ENCODE peak calls at places on chromosomes 11 and 22, in six cellular contexts. One of them, this sample, is unnamed.

GRCh38 chr11:45921561-45922424 is 663 bp upstream of the LARGE2 start:
- DNase-seq in ovary: peak; percentile 58
- DNase-seq in A549: no peak
- DNase-seq in transverse colon: peak; percentile 53
- DNase-seq in suprapubic skin: no peak
- DNase-seq in SK-N-SH: peak; percentile 60
- DNase-seq in this sample: peak; percentile 89

GRCh38 chr11:17979770-17980371 is 33.0 kb downstream of the SERGEF start:
- DNase-seq in suprapubic skin: no peak
- DNase-seq in A549: peak; percentile 19
- DNase-seq in ovary: no peak
- DNase-seq in transverse colon: no peak
- DNase-seq in SK-N-SH: peak; percentile 59
- DNase-seq in this sample: peak; percentile 37

GRCh38 chr22:50174382-50175190 is 4.1 kb downstream of the PANX2 start:
- DNase-seq in SK-N-SH: no peak
- DNase-seq in ovary: no peak
- DNase-seq in A549: no peak
- DNase-seq in suprapubic skin: no peak
- DNase-seq in transverse colon: no peak
- DNase-seq in this sample: no peak

GRCh38 chr22:29343313-29343805 is 27.9 kb upstream of the RASL10A start:
- DNase-seq in suprapubic skin: peak; percentile 68
- DNase-seq in ovary: no peak
- DNase-seq in SK-N-SH: peak; percentile 92
- DNase-seq in transverse colon: no peak
- DNase-seq in A549: no peak
- DNase-seq in this sample: peak; percentile 71

GRCh38 chr22:36197601-36198146 is 3.9 kb downstream of the APOL4 start:
- DNase-seq in A549: no peak
- DNase-seq in transverse colon: no peak
- DNase-seq in ovary: peak; percentile 54
- DNase-seq in SK-N-SH: peak; percentile 50
- DNase-seq in suprapubic skin: no peak
- DNase-seq in this sample: no peak

GRCh38 chr11:122258446-122258994 is 142.5 kb upstream of the BLID start:
- DNase-seq in suprapubic skin: no peak
- DNase-seq in transverse colon: no peak
- DNase-seq in SK-N-SH: no peak
- DNase-seq in ovary: no peak
- DNase-seq in A549: no peak
- DNase-seq in this sample: no peak

GRCh38 chr11:130781906-130782305 is 134.4 kb downstream of the SNX19 start:
- DNase-seq in SK-N-SH: no peak
- DNase-seq in suprapubic skin: no peak
- DNase-seq in transverse colon: no peak
- DNase-seq in ovary: no peak
- DNase-seq in A549: peak; percentile 21
- DNase-seq in this sample: no peak

GRCh38 chr11:8841899-8842298 is 69.1 kb upstream of the AKIP1 start:
- DNase-seq in SK-N-SH: no peak
- DNase-seq in suprapubic skin: no peak
- DNase-seq in A549: no peak
- DNase-seq in transverse colon: no peak
- DNase-seq in ovary: no peak
- DNase-seq in this sample: no peak

GRCh38 chr11:117620131-117620530 is 176.9 kb downstream of the DSCAML1 start:
- DNase-seq in SK-N-SH: no peak
- DNase-seq in ovary: no peak
- DNase-seq in suprapubic skin: no peak
- DNase-seq in transverse colon: no peak
- DNase-seq in A549: no peak
- DNase-seq in this sample: no peak

GRCh38 chr11:10051868-10052586 is 242.0 kb downstream of the SBF2 start:
- DNase-seq in A549: no peak
- DNase-seq in transverse colon: no peak
- DNase-seq in SK-N-SH: no peak
- DNase-seq in suprapubic skin: no peak
- DNase-seq in ovary: no peak
- DNase-seq in this sample: no peak

GRCh38 chr11:119982517-119983239 is 155.2 kb downstream of the TRIM29 start:
- DNase-seq in ovary: no peak
- DNase-seq in SK-N-SH: no peak
- DNase-seq in A549: no peak
- DNase-seq in suprapubic skin: no peak
- DNase-seq in transverse colon: no peak
- DNase-seq in this sample: no peak
- TF ChIP-seq EP300 in ovary: no peak
- TF ChIP-seq EP300 in SK-N-SH: no peak
- TF ChIP-seq EP300 in A549: no peak
- TF ChIP-seq EP300 in suprapubic skin: no peak
- TF ChIP-seq EP300 in transverse colon: no peak
- TF ChIP-seq EP300 in this sample: no peak

GRCh38 chr11:11706022-11706421 is 84.2 kb upstream of the GALNT18 start:
- DNase-seq in transverse colon: no peak
- DNase-seq in ovary: no peak
- DNase-seq in A549: no peak
- DNase-seq in suprapubic skin: no peak
- DNase-seq in SK-N-SH: no peak
- DNase-seq in this sample: no peak

GRCh38 chr11:11697796-11698195 is 76.0 kb upstream of the GALNT18 start:
- DNase-seq in A549: no peak
- DNase-seq in ovary: no peak
- DNase-seq in transverse colon: no peak
- DNase-seq in suprapubic skin: no peak
- DNase-seq in SK-N-SH: no peak
- DNase-seq in this sample: no peak

GRCh38 chr11:11703885-11704284 is 82.1 kb upstream of the GALNT18 start:
- DNase-seq in suprapubic skin: no peak
- DNase-seq in ovary: no peak
- DNase-seq in SK-N-SH: no peak
- DNase-seq in transverse colon: no peak
- DNase-seq in A549: no peak
- DNase-seq in this sample: no peak

DNA sequence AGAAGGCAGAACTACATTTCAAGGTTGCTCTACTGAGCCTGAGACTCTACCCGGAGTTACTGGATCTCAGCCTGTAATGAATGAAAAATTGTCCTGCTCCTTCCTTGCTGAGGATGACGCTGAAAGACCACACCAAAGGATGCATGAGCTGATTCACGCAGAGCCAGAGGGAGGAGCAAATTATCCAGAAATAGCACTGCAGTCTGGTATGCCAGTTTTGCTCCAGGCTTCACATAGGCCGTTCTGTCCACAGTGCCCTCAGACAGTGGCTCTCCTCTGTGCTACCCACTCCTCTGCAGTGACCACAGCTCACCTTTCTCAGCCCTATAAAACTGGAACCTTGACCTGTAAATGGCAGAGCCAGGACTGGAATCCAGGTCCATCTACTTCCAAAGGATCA is 79.3 kb upstream of the GALNT18 start:
- DNase-seq in A549: peak; percentile 13
- DNase-seq in suprapubic skin: no peak
- DNase-seq in SK-N-SH: no peak
- DNase-seq in ovary: no peak
- DNase-seq in transverse colon: no peak
- DNase-seq in this sample: no peak
- TF ChIP-seq EP300 in A549: no peak
- TF ChIP-seq EP300 in suprapubic skin: no peak
- TF ChIP-seq EP300 in SK-N-SH: no peak
- TF ChIP-seq EP300 in ovary: no peak
- TF ChIP-seq EP300 in transverse colon: no peak
- TF ChIP-seq EP300 in this sample: no peak

GRCh38 chr11:110335358-110335757 is 38.9 kb upstream of the RDX start:
- DNase-seq in SK-N-SH: no peak
- DNase-seq in ovary: no peak
- DNase-seq in suprapubic skin: no peak
- DNase-seq in transverse colon: no peak
- DNase-seq in A549: no peak
- DNase-seq in this sample: no peak

GRCh38 chr11:110338684-110339083 is 42.3 kb upstream of the RDX start:
- DNase-seq in A549: no peak
- DNase-seq in SK-N-SH: no peak
- DNase-seq in transverse colon: no peak
- DNase-seq in suprapubic skin: no peak
- DNase-seq in ovary: no peak
- DNase-seq in this sample: no peak

GRCh38 chr11:110339456-110339855 is 43.0 kb upstream of the RDX start:
- DNase-seq in SK-N-SH: no peak
- DNase-seq in transverse colon: no peak
- DNase-seq in suprapubic skin: no peak
- DNase-seq in A549: no peak
- DNase-seq in ovary: no peak
- DNase-seq in this sample: no peak

GRCh38 chr11:110336054-110336453 is 39.6 kb upstream of the RDX start:
- DNase-seq in ovary: no peak
- DNase-seq in transverse colon: no peak
- DNase-seq in SK-N-SH: no peak
- DNase-seq in A549: no peak
- DNase-seq in suprapubic skin: no peak
- DNase-seq in this sample: no peak

DNA sequence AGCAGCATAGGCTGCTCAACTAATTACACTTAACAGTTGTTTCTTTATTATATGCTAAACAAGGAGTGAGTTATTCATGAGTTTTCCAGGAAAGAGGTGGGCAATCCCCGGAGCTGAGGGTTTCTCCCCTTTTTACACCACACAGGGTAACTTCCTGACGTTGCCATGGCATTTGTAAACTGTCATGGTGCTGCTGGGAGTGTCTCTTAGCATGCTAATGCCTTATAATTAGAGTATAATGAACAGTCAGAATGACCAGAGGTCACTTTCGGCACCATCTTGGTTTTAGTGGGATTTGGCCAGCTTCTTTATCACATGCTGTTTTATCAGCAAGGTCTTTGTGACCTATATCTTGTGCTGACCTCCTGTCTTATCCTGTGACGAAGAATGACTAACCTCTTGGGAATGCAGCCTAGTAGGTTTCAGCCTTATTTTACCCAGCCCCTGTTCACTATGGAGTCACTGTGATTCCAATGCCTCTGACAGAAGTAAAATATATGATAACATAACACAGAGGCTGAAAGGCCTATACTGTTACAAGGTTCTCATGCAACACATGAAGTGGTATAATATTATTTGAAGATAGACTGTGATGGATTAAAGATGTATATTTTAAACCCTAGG is 41.3 kb upstream of the RDX start:
- DNase-seq in SK-N-SH: no peak
- DNase-seq in transverse colon: no peak
- DNase-seq in ovary: no peak
- DNase-seq in A549: no peak
- DNase-seq in suprapubic skin: no peak
- DNase-seq in this sample: no peak
- TF ChIP-seq EP300 in SK-N-SH: no peak
- TF ChIP-seq EP300 in transverse colon: no peak
- TF ChIP-seq EP300 in ovary: no peak
- TF ChIP-seq EP300 in A549: no peak
- TF ChIP-seq EP300 in suprapubic skin: no peak
- TF ChIP-seq EP300 in this sample: no peak

GRCh38 chr11:108062336-108062735 is 53.6 kb downstream of the CUL5 start:
- DNase-seq in transverse colon: no peak
- DNase-seq in ovary: no peak
- DNase-seq in suprapubic skin: no peak
- DNase-seq in SK-N-SH: no peak
- DNase-seq in A549: no peak
- DNase-seq in this sample: no peak

GRCh38 chr11:108063410-108063809 is 54.7 kb downstream of the CUL5 start:
- DNase-seq in suprapubic skin: no peak
- DNase-seq in SK-N-SH: no peak
- DNase-seq in A549: no peak
- DNase-seq in ovary: no peak
- DNase-seq in transverse colon: no peak
- DNase-seq in this sample: no peak
- TF ChIP-seq EP300 in suprapubic skin: no peak
- TF ChIP-seq EP300 in SK-N-SH: no peak
- TF ChIP-seq EP300 in A549: no peak
- TF ChIP-seq EP300 in ovary: no peak
- TF ChIP-seq EP300 in transverse colon: no peak
- TF ChIP-seq EP300 in this sample: no peak

DNA sequence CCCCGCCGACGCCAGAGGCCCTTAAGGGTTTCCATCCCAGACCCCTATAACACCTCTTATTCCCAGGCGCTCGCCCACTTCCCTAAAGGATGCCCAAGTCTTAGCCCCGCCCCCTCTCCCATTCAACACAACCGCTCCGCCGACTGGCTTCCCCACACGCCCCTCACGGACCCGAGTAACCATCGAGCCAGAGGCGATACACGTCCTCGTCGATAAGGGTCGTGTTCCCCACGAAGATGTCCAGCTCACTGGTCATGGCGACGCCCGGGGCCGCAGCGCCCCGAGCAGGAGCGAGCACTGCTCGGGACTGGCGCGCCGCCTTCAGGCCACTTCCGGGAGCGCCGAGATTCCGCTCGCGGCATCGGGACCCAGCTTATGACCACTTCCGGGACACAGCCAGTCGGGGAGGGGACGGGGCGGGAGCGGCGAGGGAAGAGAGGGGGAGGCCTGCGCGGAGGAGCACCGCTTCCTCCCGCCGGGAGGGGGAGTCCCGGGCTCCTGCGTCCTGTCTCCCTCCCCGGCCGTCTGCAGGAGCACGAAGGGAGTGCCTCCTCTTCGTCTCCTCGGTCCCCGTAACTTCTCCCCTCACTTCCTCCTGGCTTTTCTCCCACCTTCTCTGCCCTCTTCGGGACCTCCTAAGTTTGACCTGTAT is at the start of gene FIBP:
- DNase-seq in A549: peak; percentile 97
- DNase-seq in transverse colon: peak; percentile 98
- DNase-seq in ovary: peak; percentile 98
- DNase-seq in suprapubic skin: peak; percentile 99
- DNase-seq in SK-N-SH: peak; percentile 97
- DNase-seq in this sample: peak; percentile 98
- TF ChIP-seq EP300 in A549: no peak
- TF ChIP-seq EP300 in transverse colon: no peak
- TF ChIP-seq EP300 in ovary: no peak
- TF ChIP-seq EP300 in suprapubic skin: no peak
- TF ChIP-seq EP300 in SK-N-SH: no peak
- TF ChIP-seq EP300 in this sample: no peak